ENCODE peak calls at places on chromosomes 12 and 14, in ten cellular contexts. D, K, P, U, R, Q, Z, E, N and M are unnamed samples.

GRCh38 chr12:26810330-26810729 is 22.7 kb downstream of the ITPR2 start:
- DNase-seq in Q (peak), D (no peak), R (peak), E (peak), U (peak), Z (no peak), K (peak), N (no peak), P (no peak), M (no peak)

GRCh38 chr14:60265163-60265562 is 16.1 kb downstream of the PPM1A start:
- DNase-seq in N (no peak), K (no peak), Z (no peak), P (no peak), U (no peak), Q (no peak), R (no peak), E (no peak), D (no peak), M (no peak)

GRCh38 chr12:3295225-3295624 is 195.8 kb upstream of the PRMT8 start:
- DNase-seq in D (no peak), Q (no peak), N (no peak), K (no peak), E (no peak), U (no peak), R (no peak), P (no peak), Z (no peak), M (no peak)

GRCh38 chr14:75849496-75849895 is 132.3 kb downstream of the TGFB3 start:
- DNase-seq in U (no peak), Q (no peak), R (no peak), Z (no peak), N (no peak), D (no peak), P (no peak), K (no peak), E (no peak), M (no peak)

GRCh38 chr14:103204852-103205540 is 81.7 kb downstream of the TNFAIP2 start:
- DNase-seq in U (no peak), P (peak), R (peak), N (no peak), D (no peak), K (no peak), Q (no peak), E (no peak), Z (no peak), M (no peak)

GRCh38 chr12:107451246-107451645 is 234.4 kb upstream of the PWP1 start:
- DNase-seq in K (no peak), D (no peak), E (no peak), P (no peak), R (no peak), Z (no peak), N (no peak), Q (no peak), U (no peak), M (no peak)

GRCh38 chr14:47676301-47676617 is 854 bp upstream of the MDGA2 start:
- DNase-seq in Z (no peak), R (no peak), E (no peak), Q (no peak), P (no peak), D (no peak), U (no peak), N (no peak), K (no peak), M (no peak)

GRCh38 chr12:97639702-97640101 is 177.1 kb downstream of the RMST start:
- DNase-seq in E (no peak), N (no peak), D (no peak), R (peak), U (no peak), Z (no peak), K (no peak), Q (no peak), P (no peak), M (no peak)

GRCh38 chr12:88579572-88579940 is 715 bp downstream of the KITLG start:
- DNase-seq in P (peak), D (no peak), E (peak), N (peak), R (peak), Q (peak), U (peak), Z (no peak), K (no peak), M (no peak)

GRCh38 chr14:52073251-52073650 is 4.4 kb upstream of the NID2 start:
- DNase-seq in U (no peak), R (no peak), E (no peak), Z (no peak), K (peak), P (no peak), D (no peak), N (no peak), Q (no peak), M (no peak)

GRCh38 chr14:90005939-90006530 is 50.3 kb downstream of the TDP1 start:
- DNase-seq in Z (no peak), N (no peak), Q (no peak), E (no peak), U (no peak), K (no peak), R (no peak), D (no peak), P (no peak), M (no peak)

GRCh38 chr12:75825686-75826085 is 205.9 kb downstream of the PHLDA1 start:
- DNase-seq in P (no peak), Z (no peak), E (no peak), Q (no peak), U (no peak), N (no peak), D (no peak), R (peak), K (peak), M (no peak)

GRCh38 chr14:71532790-71533189 is 399.4 kb upstream of the RGS6 start:
- DNase-seq in N (no peak), D (no peak), Q (no peak), P (no peak), E (no peak), R (no peak), Z (no peak), K (no peak), U (no peak), M (no peak)

GRCh38 chr14:90541076-90541634 is 144.3 kb downstream of the CALM1 start:
- DNase-seq in N (no peak), D (no peak), P (peak), Q (no peak), Z (no peak), U (no peak), R (no peak), K (no peak), E (no peak), M (no peak)

GRCh38 chr14:99745307-99745951 is 47.8 kb upstream of the EML1 start:
- DNase-seq in D (no peak), E (no peak), K (no peak), Z (no peak), P (no peak), U (no peak), N (no peak), Q (no peak), R (no peak), M (no peak)

GRCh38 chr12:89893972-89894706 is 185.5 kb upstream of the ATP2B1 start:
- DNase-seq in Q (no peak), D (no peak), P (no peak), Z (no peak), U (no peak), E (no peak), K (peak), N (no peak), R (peak), M (no peak)

GRCh38 chr12:122917508-122918227 is 21.7 kb upstream of the VPS37B start:
- DNase-seq in U (peak), Q (no peak), E (peak), K (peak), P (peak), D (peak), Z (no peak), R (peak), N (no peak), M (no peak)

GRCh38 chr12:32535260-32535999 is 136.1 kb downstream of the FGD4 start:
- DNase-seq in P (peak), E (peak), U (peak), R (peak), Q (peak), D (peak), N (peak), Z (peak), K (peak), M (no peak)

GRCh38 chr12:26937443-26937862 is 328 bp downstream of the INTS13 start:
- DNase-seq in Q (no peak), P (no peak), U (no peak), R (no peak), N (no peak), D (no peak), E (no peak), K (no peak), Z (no peak), M (no peak)

GRCh38 chr14:46054526-46054925 is 597.1 kb downstream of the RPL10L start:
- DNase-seq in Z (no peak), U (no peak), E (no peak), Q (no peak), P (no peak), K (peak), N (no peak), R (peak), D (no peak), M (no peak)

GRCh38 chr14:87261621-87262020 is 731.4 kb downstream of the GALC start:
- DNase-seq in P (no peak), D (no peak), K (no peak), R (peak), Q (no peak), Z (no peak), E (no peak), U (no peak), N (no peak), M (no peak)

GRCh38 chr14:58607571-58608317 is 30.0 kb upstream of the DACT1 start:
- DNase-seq in K (peak), P (no peak), N (no peak), R (peak), Z (no peak), D (no peak), E (no peak), U (no peak), Q (no peak), M (no peak)

GRCh38 chr12:107130830-107131760 is 37.7 kb upstream of the CRY1 start:
- DNase-seq in Q (no peak), R (no peak), N (no peak), U (no peak), Z (no peak), E (no peak), D (no peak), K (no peak), P (no peak), M (no peak)

GRCh38 chr12:99649551-99649950 is 2.0 kb downstream of the GARIN6 start:
- DNase-seq in U (no peak), N (no peak), Q (no peak), K (no peak), E (no peak), Z (no peak), P (no peak), R (no peak), D (no peak), M (no peak)

GRCh38 chr12:60052483-60052882 is 456.7 kb downstream of the SLC16A7 start:
- DNase-seq in U (no peak), D (no peak), N (no peak), P (no peak), R (no peak), E (no peak), K (no peak), Z (no peak), Q (no peak), M (no peak)

GRCh38 chr14:94174622-94175402 is 690 bp downstream of the PPP4R4 start:
- DNase-seq in R (no peak), N (no peak), Q (no peak), K (no peak), D (no peak), P (no peak), E (no peak), Z (no peak), U (peak), M (no peak)

GRCh38 chr12:72836184-72836583 is 564.0 kb downstream of the TRHDE start:
- DNase-seq in U (no peak), Q (no peak), K (no peak), P (no peak), E (no peak), N (no peak), Z (no peak), D (no peak), R (no peak), M (no peak)

GRCh38 chr12:126547905-126548304 is 1482.7 kb downstream of the AACS start:
- DNase-seq in P (no peak), Z (no peak), K (no peak), Q (no peak), E (no peak), R (no peak), D (no peak), U (no peak), N (no peak), M (no peak)

GRCh38 chr12:93062100-93062419 is 133.0 kb upstream of the EEA1 start:
- DNase-seq in Q (no peak), E (no peak), P (no peak), D (no peak), K (no peak), N (no peak), Z (no peak), U (no peak), R (no peak), M (no peak)

GRCh38 chr14:88908216-88908615 is 83.8 kb downstream of the TTC8 start:
- DNase-seq in P (no peak), U (no peak), N (no peak), R (no peak), K (no peak), Z (no peak), Q (no peak), E (no peak), D (no peak), M (no peak)

GRCh38 chr12:54279632-54280400 is at the start of gene CBX5:
- DNase-seq in N (peak), Q (peak), R (peak), U (peak), K (peak), D (peak), P (peak), Z (peak), E (peak), M (peak)

GRCh38 chr14:39228509-39229221 is 5.0 kb upstream of the MIA2 start:
- DNase-seq in E (no peak), P (no peak), K (no peak), Q (no peak), Z (no peak), R (no peak), N (no peak), D (no peak), U (no peak), M (no peak)

GRCh38 chr12:93857279-93857894 is 180.2 kb downstream of the CRADD start:
- DNase-seq in D (no peak), U (peak), Z (no peak), N (no peak), E (no peak), P (no peak), R (peak), K (peak), Q (no peak), M (no peak)

GRCh38 chr12:104313568-104314241 is 10.2 kb downstream of the EID3 start:
- DNase-seq in U (no peak), K (no peak), E (no peak), Z (no peak), P (no peak), D (no peak), R (no peak), N (no peak), Q (no peak), M (no peak)

GRCh38 chr12:25692115-25693035 is 139.3 kb upstream of the LMNTD1 start:
- DNase-seq in P (no peak), U (no peak), K (peak), N (no peak), D (no peak), R (no peak), Q (no peak), E (peak), Z (no peak), M (no peak)

GRCh38 chr12:90909069-90909676 is 45.8 kb downstream of the CCER1 start:
- DNase-seq in P (no peak), N (peak), E (peak), U (no peak), Z (no peak), Q (no peak), K (peak), D (no peak), R (peak), M (no peak)

DNA sequence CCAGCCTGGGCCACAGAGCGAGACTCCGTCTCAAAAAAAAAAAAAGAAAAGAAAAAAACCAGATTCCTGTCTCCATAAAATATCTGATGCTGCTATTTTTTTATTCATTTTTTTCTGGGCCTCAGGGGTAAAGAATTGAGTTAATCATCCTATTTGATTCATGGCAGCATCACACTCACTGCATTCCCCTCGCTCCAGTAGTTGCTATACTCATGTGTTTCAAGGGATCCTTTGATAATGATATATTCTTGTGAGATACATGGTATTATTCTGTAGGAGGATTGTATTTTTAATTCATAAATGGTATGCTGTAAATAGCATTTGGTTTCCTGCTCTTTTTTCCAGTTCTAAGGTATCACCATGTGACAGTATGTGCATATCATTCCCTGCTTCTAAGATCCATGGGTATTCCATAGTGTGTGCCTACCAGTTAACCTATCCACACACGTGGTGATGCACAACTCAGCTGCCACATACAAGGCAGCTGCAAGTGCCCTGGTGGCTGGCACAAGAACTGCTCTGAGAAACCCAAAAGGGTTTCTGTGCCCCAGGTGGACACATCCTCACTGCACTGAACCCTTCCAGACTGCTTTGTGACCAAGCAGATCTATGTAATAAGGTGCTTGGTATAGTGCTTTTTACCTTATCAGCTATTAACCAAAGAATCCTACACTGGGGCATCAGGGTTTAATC is 74.7 kb downstream of the ZFP36L1 start:
- DNase-seq in U (no peak), R (no peak), K (no peak), P (no peak), Q (no peak), N (peak), D (no peak), Z (no peak), E (no peak), M (no peak)
- TF ChIP-seq CTCF in U (no peak), R (peak), K (peak), P (peak), Q (no peak), N (peak), D (peak), Z (no peak), E (peak), M (peak)

GRCh38 chr14:63050694-63051093 is 5.4 kb upstream of the KCNH5 start:
- DNase-seq in D (no peak), E (no peak), P (no peak), N (no peak), Z (no peak), U (no peak), K (no peak), Q (no peak), R (no peak), M (no peak)

GRCh38 chr14:63045234-63045611 is at the start of gene KCNH5:
- DNase-seq in U (peak), D (no peak), P (no peak), Q (peak), K (peak), E (no peak), Z (no peak), N (peak), R (peak), M (no peak)

GRCh38 chr14:63051301-63051700 is 6.0 kb upstream of the KCNH5 start:
- DNase-seq in R (peak), E (no peak), P (no peak), Z (no peak), N (no peak), D (no peak), Q (no peak), K (no peak), U (no peak), M (no peak)

GRCh38 chr14:63045612-63046320 is 508 bp upstream of the KCNH5 start:
- DNase-seq in D (no peak), R (peak), K (peak), U (peak), Q (peak), P (peak), N (peak), E (no peak), Z (no peak), M (no peak)

GRCh38 chr14:63046339-63047268 is 1.3 kb upstream of the KCNH5 start:
- DNase-seq in R (peak), U (no peak), Q (no peak), Z (no peak), D (no peak), K (no peak), N (no peak), E (no peak), P (no peak), M (no peak)
- H3K4me3 ChIP-seq in R (no peak), U (no peak), Q (no peak), Z (no peak), D (no peak), K (no peak), N (peak), E (no peak), P (no peak), M (no peak)

GRCh38 chr12:79119796-79120195 is 255.2 kb downstream of the SYT1 start:
- DNase-seq in Q (no peak), P (no peak), R (no peak), U (no peak), E (no peak), Z (no peak), D (no peak), K (peak), N (no peak), M (no peak)
- TF ChIP-seq CTCF in Q (no peak), P (no peak), R (no peak), U (no peak), E (no peak), Z (no peak), D (no peak), K (no peak), N (no peak), M (no peak)

GRCh38 chr12:7666595-7666994 is 887 bp upstream of the APOBEC1 start:
- DNase-seq in Q (no peak), N (no peak), U (no peak), D (no peak), Z (no peak), E (no peak), K (no peak), P (no peak), R (no peak), M (no peak)
- H3K4me3 ChIP-seq in Q (no peak), N (no peak), U (no peak), D (no peak), Z (no peak), E (no peak), K (no peak), P (no peak), R (no peak), M (no peak)

GRCh38 chr12:8501720-8502119 is 11.6 kb upstream of the CLEC4D start:
- DNase-seq in Q (no peak), U (no peak), K (no peak), N (no peak), E (no peak), D (no peak), R (no peak), Z (no peak), P (no peak), M (no peak)

GRCh38 chr12:8504351-8504750 is 9.0 kb upstream of the CLEC4D start:
- DNase-seq in D (no peak), Z (no peak), P (no peak), R (no peak), U (no peak), E (no peak), N (no peak), K (no peak), Q (no peak), M (no peak)

GRCh38 chr12:8499616-8500015 is 13.7 kb upstream of the CLEC4D start:
- DNase-seq in R (no peak), U (no peak), D (no peak), Q (no peak), K (no peak), N (no peak), Z (no peak), P (no peak), E (no peak), M (no peak)
- TF ChIP-seq CTCF in R (peak), U (no peak), D (no peak), Q (no peak), K (no peak), N (no peak), Z (no peak), P (peak), E (no peak), M (no peak)

GRCh38 chr14:105316968-105317498 is 2.5 kb downstream of the PACS2 start:
- DNase-seq in K (no peak), D (no peak), N (no peak), R (no peak), U (no peak), Z (no peak), Q (peak), E (no peak), P (no peak), M (no peak)
- H3K4me3 ChIP-seq in K (no peak), D (no peak), N (no peak), R (no peak), U (no peak), Z (peak), Q (peak), E (no peak), P (peak), M (no peak)

DNA sequence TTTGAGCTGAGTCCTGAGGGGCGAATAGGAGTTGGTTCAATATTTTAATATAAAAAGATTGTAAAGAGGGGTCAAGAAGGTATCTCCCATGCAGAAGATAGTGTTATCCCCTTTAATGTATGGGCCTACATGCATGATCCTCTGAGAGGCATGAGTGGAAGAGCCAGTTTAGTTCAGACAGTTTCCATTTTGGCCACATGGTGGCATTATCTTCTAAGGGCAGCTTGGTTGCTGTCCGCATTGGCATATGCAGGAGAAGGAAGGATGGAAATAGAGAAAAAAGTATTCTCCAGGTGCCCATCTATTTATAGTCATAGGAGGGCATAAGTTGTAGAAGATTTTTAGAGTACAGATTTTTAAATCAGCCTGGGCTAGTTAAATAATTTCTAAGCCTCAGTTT is 5.4 kb downstream of the SAMD4A start:
- DNase-seq in E (no peak), P (no peak), Q (no peak), U (no peak), N (no peak), Z (no peak), D (no peak), R (peak), K (no peak), M (no peak)
- TF ChIP-seq CTCF in E (peak), P (peak), Q (peak), U (peak), N (peak), Z (peak), D (peak), R (peak), K (peak), M (peak)

GRCh38 chr12:6231359-6232268 is 31.4 kb downstream of the CD9 start:
- DNase-seq in U (no peak), D (no peak), R (no peak), P (no peak), N (no peak), K (no peak), Z (no peak), Q (no peak), E (no peak), M (no peak)
- H3K4me3 ChIP-seq in U (no peak), D (no peak), R (no peak), P (no peak), N (no peak), K (no peak), Z (no peak), Q (no peak), E (no peak), M (no peak)